ENCODE peak calls at places on chromosomes 7 and 10, in five cellular contexts. One of them, this sample, is unnamed.

GRCh38 chr7:31249671-31250070 is 90.9 kb downstream of the NEUROD6 start:
- DNase-seq in psoas muscle: no peak
- DNase-seq in GM13977: no peak
- DNase-seq in A549: no peak
- DNase-seq in uterus: no peak
- DNase-seq in this sample: no peak

GRCh38 chr10:124917168-124917938 is 24.6 kb upstream of the ZRANB1 start:
- DNase-seq in A549: peak; percentile 44
- DNase-seq in GM13977: peak; percentile 53
- DNase-seq in psoas muscle: peak; percentile 74
- DNase-seq in uterus: peak; percentile 54
- DNase-seq in this sample: peak; percentile 34

GRCh38 chr7:159096736-159097581 is 47.7 kb downstream of the VIPR2 start:
- DNase-seq in uterus: no peak
- DNase-seq in A549: no peak
- DNase-seq in psoas muscle: peak; percentile 87
- DNase-seq in GM13977: no peak
- DNase-seq in this sample: no peak

GRCh38 chr7:101804087-101804631 is 13.3 kb upstream of the CUX1 start:
- DNase-seq in psoas muscle: no peak
- DNase-seq in GM13977: no peak
- DNase-seq in A549: no peak
- DNase-seq in uterus: no peak
- DNase-seq in this sample: no peak

GRCh38 chr7:4561775-4562174 is 120.3 kb upstream of the FOXK1 start:
- DNase-seq in uterus: no peak
- DNase-seq in GM13977: no peak
- DNase-seq in psoas muscle: no peak
- DNase-seq in A549: peak; percentile 13
- DNase-seq in this sample: no peak

GRCh38 chr10:30134546-30134945 is 75.2 kb upstream of the JCAD start:
- DNase-seq in psoas muscle: no peak
- DNase-seq in uterus: no peak
- DNase-seq in A549: no peak
- DNase-seq in GM13977: no peak
- DNase-seq in this sample: no peak

GRCh38 chr10:70657036-70657435 is 15.3 kb upstream of the ADAMTS14 start:
- DNase-seq in psoas muscle: no peak
- DNase-seq in A549: no peak
- DNase-seq in GM13977: no peak
- DNase-seq in uterus: no peak
- DNase-seq in this sample: no peak

GRCh38 chr10:133590970-133591359 is 25.6 kb upstream of the SYCE1 start:
- DNase-seq in GM13977: no peak
- DNase-seq in psoas muscle: no peak
- DNase-seq in A549: no peak
- DNase-seq in uterus: no peak
- DNase-seq in this sample: no peak

GRCh38 chr10:82981137-82981723 is 1106.2 kb downstream of the NRG3 start:
- DNase-seq in GM13977: no peak
- DNase-seq in A549: no peak
- DNase-seq in uterus: no peak
- DNase-seq in psoas muscle: no peak
- DNase-seq in this sample: no peak

GRCh38 chr7:106111671-106112117 is 418 bp downstream of the SYPL1 start:
- DNase-seq in uterus: peak; percentile 58
- DNase-seq in A549: peak; percentile 78
- DNase-seq in psoas muscle: peak; percentile 90
- DNase-seq in GM13977: no peak
- DNase-seq in this sample: no peak

GRCh38 chr7:39339591-39339990 is 226.6 kb upstream of the YAE1 start:
- DNase-seq in psoas muscle: no peak
- DNase-seq in A549: no peak
- DNase-seq in GM13977: no peak
- DNase-seq in uterus: no peak
- DNase-seq in this sample: no peak

GRCh38 chr10:15789793-15790525 is 70.2 kb upstream of the ITGA8 start:
- DNase-seq in GM13977: no peak
- DNase-seq in uterus: peak; percentile 25
- DNase-seq in A549: no peak
- DNase-seq in psoas muscle: no peak
- DNase-seq in this sample: no peak

GRCh38 chr7:106433377-106433776 is 148.6 kb upstream of the NAMPT start:
- DNase-seq in psoas muscle: no peak
- DNase-seq in GM13977: no peak
- DNase-seq in uterus: no peak
- DNase-seq in A549: no peak
- DNase-seq in this sample: no peak

GRCh38 chr10:29007748-29008610 is 280.9 kb upstream of the LYZL1 start:
- DNase-seq in A549: peak; percentile 29
- DNase-seq in uterus: no peak
- DNase-seq in GM13977: no peak
- DNase-seq in psoas muscle: no peak
- DNase-seq in this sample: no peak

GRCh38 chr7:139036901-139037300 is 1.1 kb upstream of the ZC3HAV1L start:
- DNase-seq in psoas muscle: no peak
- DNase-seq in A549: no peak
- DNase-seq in GM13977: no peak
- DNase-seq in uterus: no peak
- DNase-seq in this sample: no peak

GRCh38 chr10:51048792-51049191 is 25.5 kb upstream of the PRKG1 start:
- DNase-seq in GM13977: no peak
- DNase-seq in psoas muscle: no peak
- DNase-seq in A549: no peak
- DNase-seq in uterus: no peak
- DNase-seq in this sample: no peak

GRCh38 chr7:151761256-151761655 is 115.7 kb downstream of the PRKAG2 start:
- DNase-seq in A549: no peak
- DNase-seq in uterus: no peak
- DNase-seq in psoas muscle: no peak
- DNase-seq in GM13977: no peak
- DNase-seq in this sample: no peak

GRCh38 chr10:54985732-54986131 is 184.7 kb upstream of the PCDH15 start:
- DNase-seq in GM13977: peak; percentile 3
- DNase-seq in uterus: no peak
- DNase-seq in A549: peak; percentile 18
- DNase-seq in psoas muscle: no peak
- DNase-seq in this sample: no peak

GRCh38 chr10:61857746-61858145 is 43.8 kb upstream of the ARID5B start:
- DNase-seq in uterus: no peak
- DNase-seq in psoas muscle: no peak
- DNase-seq in GM13977: no peak
- DNase-seq in A549: no peak
- DNase-seq in this sample: no peak

GRCh38 chr10:31353574-31353973 is 34.6 kb downstream of the ZEB1 start:
- DNase-seq in uterus: no peak
- DNase-seq in A549: peak; percentile 53
- DNase-seq in GM13977: peak; percentile 61
- DNase-seq in psoas muscle: no peak
- DNase-seq in this sample: no peak

GRCh38 chr10:118901409-118901808 is 128.1 kb upstream of the NANOS1 start:
- DNase-seq in GM13977: no peak
- DNase-seq in uterus: no peak
- DNase-seq in A549: no peak
- DNase-seq in psoas muscle: no peak
- DNase-seq in this sample: no peak

GRCh38 chr7:90579181-90579688 is 16.9 kb upstream of the CDK14 start:
- DNase-seq in uterus: no peak
- DNase-seq in A549: no peak
- DNase-seq in psoas muscle: no peak
- DNase-seq in GM13977: no peak
- DNase-seq in this sample: no peak

DNA sequence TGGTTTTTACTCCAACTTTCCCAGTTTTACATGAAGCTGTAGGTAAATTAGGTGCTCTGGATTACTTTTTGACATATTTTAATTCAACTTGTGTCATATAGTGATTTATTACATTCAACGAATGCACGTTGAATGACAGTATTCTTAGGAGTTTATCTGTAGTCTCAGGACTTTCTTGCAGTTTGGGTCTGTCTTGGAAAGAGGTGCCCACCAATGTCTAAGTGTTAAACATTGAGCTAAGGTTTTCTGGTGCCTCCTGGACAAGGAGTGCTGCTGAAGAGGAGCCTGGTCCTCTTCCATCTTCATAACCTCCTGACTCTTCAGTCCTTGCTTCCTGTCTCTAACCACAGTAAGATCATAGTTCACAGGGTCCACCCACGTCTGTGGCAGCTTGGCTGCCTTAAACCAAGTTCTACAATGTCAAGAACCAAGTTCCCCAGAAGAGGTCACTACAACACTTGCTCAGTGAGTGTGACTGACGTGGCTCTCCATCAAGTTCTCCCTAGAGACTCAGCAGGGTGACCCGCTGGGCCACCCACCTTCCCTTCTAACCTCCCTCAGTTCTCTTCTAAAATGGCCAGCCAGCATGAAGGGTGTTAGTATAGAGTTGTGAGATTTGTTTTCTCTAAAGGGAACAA is 6.1 kb downstream of the NPY start:
- DNase-seq in psoas muscle: no peak
- DNase-seq in A549: peak; percentile 75
- DNase-seq in GM13977: peak; percentile 84
- DNase-seq in uterus: no peak
- DNase-seq in this sample: no peak
- TF ChIP-seq CTCF in psoas muscle: peak; percentile 60
- TF ChIP-seq CTCF in A549: peak; percentile 75
- TF ChIP-seq CTCF in GM13977: peak; percentile 69
- TF ChIP-seq CTCF in uterus: no peak
- TF ChIP-seq CTCF in this sample: no peak

DNA sequence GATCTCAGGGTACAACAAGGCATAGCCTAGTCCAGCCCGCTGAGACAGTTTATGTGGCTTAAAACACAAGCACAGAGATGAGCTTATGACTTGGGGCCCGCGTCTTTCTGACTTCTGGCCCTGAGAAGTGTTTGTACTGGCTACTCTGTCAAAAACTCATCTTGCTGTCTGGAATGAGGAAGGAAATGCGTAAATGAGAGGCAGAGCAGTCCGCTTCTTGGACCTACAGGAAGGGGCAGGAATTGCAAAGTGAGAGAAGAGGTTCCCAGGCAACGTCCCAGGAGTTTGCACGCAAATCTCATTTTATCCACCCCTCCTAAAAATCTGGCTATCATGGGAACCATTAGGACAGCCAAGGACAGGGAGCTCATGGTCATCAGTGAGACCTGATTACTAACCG is 5.5 kb downstream of the ANXA11 start:
- DNase-seq in psoas muscle: no peak
- DNase-seq in A549: peak; percentile 72
- DNase-seq in GM13977: no peak
- DNase-seq in uterus: no peak
- DNase-seq in this sample: no peak
- TF ChIP-seq CTCF in psoas muscle: peak; percentile 24
- TF ChIP-seq CTCF in A549: no peak
- TF ChIP-seq CTCF in GM13977: no peak
- TF ChIP-seq CTCF in uterus: no peak
- TF ChIP-seq CTCF in this sample: no peak

DNA sequence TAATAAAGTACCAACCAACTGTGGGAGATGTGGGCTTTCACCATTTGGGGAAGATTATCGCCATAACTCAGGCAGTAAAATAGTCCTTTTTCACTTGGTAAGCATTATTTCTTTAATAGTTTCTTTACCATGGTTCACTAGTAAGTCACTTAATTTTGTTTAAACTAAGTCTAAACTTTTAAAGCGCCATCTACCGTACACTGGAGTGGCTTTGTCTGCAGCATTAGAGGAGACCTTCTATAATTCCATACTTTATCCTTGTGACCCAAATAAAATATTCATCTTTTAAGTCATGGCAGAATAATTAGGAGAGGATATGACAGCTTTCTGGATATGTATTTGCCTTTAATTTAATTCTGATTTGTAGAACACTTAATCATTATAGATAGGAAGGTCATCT is 468.0 kb downstream of the MAGI2 start:
- DNase-seq in uterus: no peak
- DNase-seq in GM13977: no peak
- DNase-seq in A549: peak; percentile 8
- DNase-seq in psoas muscle: no peak
- DNase-seq in this sample: no peak
- TF ChIP-seq CTCF in uterus: no peak
- TF ChIP-seq CTCF in GM13977: peak; percentile 2
- TF ChIP-seq CTCF in A549: no peak
- TF ChIP-seq CTCF in psoas muscle: no peak
- TF ChIP-seq CTCF in this sample: no peak

DNA sequence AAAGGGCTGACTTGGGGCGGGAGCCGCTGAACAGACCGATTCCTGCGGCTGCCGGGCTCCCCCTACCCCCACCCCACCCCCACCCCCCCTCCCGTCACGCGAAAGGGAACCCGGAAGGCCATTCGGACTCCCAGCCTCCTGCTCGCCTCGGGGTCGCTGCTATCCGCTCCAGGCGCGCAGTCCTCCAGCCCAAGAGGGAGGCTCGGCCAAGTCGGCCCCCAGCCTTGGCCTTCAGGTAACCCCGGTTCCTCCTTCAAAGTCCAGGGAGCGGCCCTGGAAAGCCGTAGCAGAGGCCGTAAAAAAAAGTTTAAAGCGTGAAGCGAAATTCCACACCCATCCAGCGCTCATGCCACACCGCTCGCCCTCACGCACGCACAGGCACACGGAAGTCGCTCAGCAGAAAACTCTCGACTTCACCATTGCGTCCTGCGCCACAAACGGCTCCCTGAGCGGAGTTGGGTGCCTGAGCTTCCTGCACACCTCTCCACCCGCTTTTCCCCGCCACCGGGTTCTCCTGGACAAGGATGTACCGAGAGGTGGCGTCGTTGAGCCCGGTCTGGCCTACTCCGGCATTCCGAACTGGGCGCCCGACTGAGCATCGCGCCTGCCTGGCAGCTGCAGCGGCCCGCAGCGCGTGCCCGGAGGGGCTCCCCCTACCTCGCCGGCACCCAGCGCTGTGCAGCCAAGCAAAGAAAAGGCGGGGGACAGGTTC is 1.4 kb downstream of the SORCS3 start:
- DNase-seq in A549: peak; percentile 65
- DNase-seq in uterus: no peak
- DNase-seq in psoas muscle: no peak
- DNase-seq in GM13977: peak; percentile 29
- DNase-seq in this sample: no peak
- TF ChIP-seq CTCF in A549: peak; percentile 40
- TF ChIP-seq CTCF in uterus: peak; percentile 17
- TF ChIP-seq CTCF in psoas muscle: no peak
- TF ChIP-seq CTCF in GM13977: no peak
- TF ChIP-seq CTCF in this sample: no peak

GRCh38 chr10:60441515-60441914 is 51.8 kb upstream of the ANK3 start:
- DNase-seq in GM13977: no peak
- DNase-seq in uterus: no peak
- DNase-seq in A549: peak; percentile 45
- DNase-seq in psoas muscle: no peak
- DNase-seq in this sample: no peak
- TF ChIP-seq CTCF in GM13977: no peak
- TF ChIP-seq CTCF in uterus: no peak
- TF ChIP-seq CTCF in A549: peak; percentile 53
- TF ChIP-seq CTCF in psoas muscle: no peak
- TF ChIP-seq CTCF in this sample: no peak

DNA sequence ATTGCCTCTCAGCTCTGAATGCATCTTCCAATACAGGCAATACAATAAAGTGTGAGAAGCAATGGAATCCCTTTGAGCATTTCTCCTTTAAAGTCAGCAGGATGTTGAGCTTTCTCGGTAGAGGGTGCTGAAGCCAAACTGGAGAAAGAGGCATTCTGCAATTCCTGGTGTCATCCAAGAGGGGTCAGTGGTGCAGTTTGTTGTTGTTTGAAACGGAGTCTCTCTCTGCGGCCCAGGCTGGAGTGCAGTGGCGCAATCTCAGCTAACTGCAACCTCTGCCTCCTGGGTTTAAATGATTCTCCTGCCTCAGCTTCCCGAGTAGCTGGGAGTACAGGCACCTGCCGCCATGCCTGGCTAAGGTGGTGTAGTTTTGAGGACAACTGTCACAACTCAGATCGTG is 486.5 kb downstream of the CALN1 start:
- DNase-seq in A549: peak; percentile 21
- DNase-seq in uterus: no peak
- DNase-seq in psoas muscle: no peak
- DNase-seq in GM13977: no peak
- DNase-seq in this sample: no peak
- TF ChIP-seq CTCF in A549: no peak
- TF ChIP-seq CTCF in uterus: no peak
- TF ChIP-seq CTCF in psoas muscle: no peak
- TF ChIP-seq CTCF in GM13977: no peak
- TF ChIP-seq CTCF in this sample: no peak